ENCODE peak calls at places on chromosomes 6 and 20, in nine cellular contexts. B is upper lobe of left lung, N is HCT116, Y is sigmoid colon, W is K562, R is GM23338, X is breast epithelium, D is transverse colon, P is endothelial cell of umbilical vein. I is an unnamed sample.

GRCh38 chr6:158848441-158848840 is 29.3 kb upstream of the EZR start:
- DNase-seq in B (no peak), P (no peak), W (no peak), D (no peak), X (no peak), R (no peak), Y (no peak), N (no peak), I (no peak)

GRCh38 chr20:1657556-1658334 is at the start of gene SIRPG:
- DNase-seq in P (no peak), X (no peak), Y (no peak), R (no peak), W (no peak), N (no peak), B (no peak), D (no peak), I (no peak)

GRCh38 chr6:68711386-68712000 is 76.4 kb downstream of the ADGRB3 start:
- DNase-seq in R (no peak), B (no peak), N (no peak), W (no peak), X (no peak), P (no peak), Y (no peak), D (no peak), I (no peak)

GRCh38 chr20:47440857-47441773 is 60.6 kb upstream of the NCOA3 start:
- DNase-seq in W (no peak), P (no peak), X (no peak), N (no peak), B (no peak), Y (no peak), D (no peak), R (peak), I (no peak)

GRCh38 chr20:40960521-40960956 is 68.1 kb upstream of the TOP1 start:
- DNase-seq in D (no peak), X (no peak), P (no peak), B (no peak), Y (peak), W (no peak), N (no peak), R (no peak), I (no peak)

GRCh38 chr6:108650781-108651180 is 90.1 kb downstream of the FOXO3 start:
- DNase-seq in X (no peak), N (no peak), P (no peak), W (no peak), B (no peak), D (no peak), R (no peak), Y (no peak), I (no peak)

GRCh38 chr6:18585032-18585573 is 198.0 kb downstream of the RNF144B start:
- DNase-seq in R (no peak), W (peak), X (no peak), Y (no peak), B (peak), D (peak), N (peak), P (peak), I (no peak)

GRCh38 chr6:147202516-147203310 is 1.5 kb upstream of the STXBP5 start:
- DNase-seq in X (peak), B (peak), P (peak), R (peak), Y (peak), W (peak), N (peak), D (peak), I (peak)

GRCh38 chr6:80674669-80675068 is 568.2 kb downstream of the BCKDHB start:
- DNase-seq in X (no peak), N (no peak), W (no peak), Y (no peak), R (no peak), B (no peak), P (no peak), D (no peak), I (no peak)

GRCh38 chr20:61758556-61759200 is 307.0 kb downstream of the TAF4 start:
- DNase-seq in X (peak), R (no peak), D (no peak), N (no peak), Y (peak), W (no peak), B (no peak), P (no peak), I (peak)

GRCh38 chr20:44701116-44701865 is 13.9 kb upstream of the CCN5 start:
- DNase-seq in P (no peak), N (no peak), R (peak), W (no peak), D (no peak), B (no peak), Y (no peak), X (no peak), I (no peak)

GRCh38 chr20:1845701-1846100 is 49.5 kb upstream of the SIRPA start:
- DNase-seq in B (no peak), D (no peak), W (no peak), R (no peak), Y (no peak), X (no peak), N (no peak), P (no peak), I (no peak)

GRCh38 chr20:62860391-62860923 is 1.2 kb downstream of the TCFL5 start:
- DNase-seq in X (peak), W (no peak), P (peak), D (no peak), Y (no peak), B (no peak), R (peak), N (no peak), I (no peak)

GRCh38 chr6:165274611-165275010 is 34.8 kb downstream of the C6orf118 start:
- DNase-seq in D (no peak), P (no peak), R (no peak), B (no peak), N (no peak), W (no peak), Y (no peak), X (no peak), I (no peak)

GRCh38 chr20:61748376-61748775 is 317.3 kb downstream of the TAF4 start:
- DNase-seq in R (no peak), Y (no peak), N (no peak), P (no peak), D (no peak), X (no peak), B (no peak), W (no peak), I (no peak)

GRCh38 chr6:3808759-3809514 is 40.2 kb upstream of the FAM50B start:
- DNase-seq in B (peak), X (no peak), P (peak), Y (peak), R (no peak), D (peak), W (no peak), N (peak), I (no peak)

GRCh38 chr6:37548067-37548674 is 48.5 kb upstream of the CCDC167 start:
- DNase-seq in X (no peak), Y (no peak), R (no peak), W (no peak), P (no peak), D (no peak), N (no peak), B (no peak), I (no peak)

GRCh38 chr20:55057779-55058415 is 582.5 kb downstream of the DOK5 start:
- DNase-seq in R (no peak), X (no peak), Y (no peak), B (no peak), P (no peak), D (peak), N (no peak), W (no peak), I (no peak)

GRCh38 chr20:21391495-21392298 is 5.6 kb downstream of the NKX2-4 start:
- DNase-seq in N (no peak), W (no peak), P (peak), Y (no peak), X (no peak), D (no peak), R (peak), B (no peak), I (no peak)

GRCh38 chr6:128914051-128914450 is 31.1 kb downstream of the LAMA2 start:
- DNase-seq in W (no peak), Y (no peak), P (no peak), R (no peak), X (no peak), B (no peak), D (no peak), N (no peak), I (no peak)

GRCh38 chr6:128456510-128457244 is 63.7 kb downstream of the PTPRK start:
- DNase-seq in Y (no peak), N (no peak), W (no peak), D (no peak), R (no peak), X (no peak), P (no peak), B (no peak), I (no peak)

GRCh38 chr6:43570876-43571441 is 4.9 kb downstream of the XPO5 start:
- DNase-seq in Y (no peak), W (no peak), B (no peak), R (no peak), P (no peak), N (no peak), X (no peak), D (no peak), I (no peak)

GRCh38 chr6:28922841-28923317 is 906 bp downstream of the TRIM27 start:
- DNase-seq in D (peak), P (peak), W (no peak), N (no peak), Y (no peak), X (no peak), B (peak), R (peak), I (no peak)

GRCh38 chr6:12585497-12585958 is 131.0 kb upstream of the PHACTR1 start:
- DNase-seq in Y (no peak), D (no peak), P (peak), N (no peak), B (peak), X (no peak), R (no peak), W (no peak), I (no peak)

GRCh38 chr6:158487495-158487894 is 72.4 kb upstream of the TMEM181 start:
- DNase-seq in N (no peak), X (no peak), Y (no peak), D (no peak), W (no peak), B (no peak), R (no peak), P (no peak), I (no peak)

GRCh38 chr6:125485757-125486156 is 184.0 kb upstream of the HDDC2 start:
- DNase-seq in B (no peak), Y (no peak), X (no peak), R (no peak), W (no peak), N (no peak), P (no peak), D (no peak), I (no peak)

GRCh38 chr20:50838322-50838625 is 43.4 kb downstream of the BCAS4 start:
- DNase-seq in N (no peak), W (no peak), Y (no peak), B (no peak), X (no peak), P (no peak), D (no peak), R (no peak), I (no peak)

DNA sequence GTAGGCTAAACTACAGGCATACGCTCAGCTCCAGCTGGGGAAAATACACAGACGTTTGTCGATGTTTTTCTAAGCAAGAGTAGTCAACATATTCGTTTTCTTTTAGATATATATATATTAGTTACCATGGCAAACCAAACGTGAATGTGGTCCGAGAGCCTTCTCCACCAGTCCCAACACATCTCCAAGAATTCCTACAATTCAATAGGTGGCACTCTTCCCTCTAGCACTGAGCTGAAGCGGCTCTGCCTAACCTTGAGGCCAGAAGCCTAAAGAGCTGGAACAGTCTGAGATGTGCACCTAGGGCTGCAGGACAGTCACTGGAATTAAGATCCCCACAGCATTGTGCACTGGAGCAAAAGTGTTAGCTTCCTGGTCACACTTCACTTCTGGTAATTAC is 70.3 kb upstream of the BEND3 start:
- DNase-seq in W (no peak), Y (no peak), D (no peak), R (peak), N (no peak), P (peak), B (peak), X (no peak), I (no peak)
- TF ChIP-seq CTCF in W (peak), Y (no peak), D (no peak), R (peak), N (peak), P (peak), B (no peak), X (no peak), I (no peak)

GRCh38 chr20:36094497-36094896 is 60.0 kb upstream of the EPB41L1 start:
- DNase-seq in B (no peak), N (no peak), D (peak), X (no peak), Y (no peak), P (peak), R (peak), W (no peak), I (no peak)
- TF ChIP-seq POLR2AphosphoS5 in B (no peak), N (no peak), D (no peak), X (peak), Y (no peak), P (no peak), R (no peak), W (no peak), I (no peak)

GRCh38 chr6:121826156-121826810 is 390.8 kb downstream of the GJA1 start:
- DNase-seq in N (peak), D (no peak), R (no peak), W (no peak), B (no peak), P (peak), X (no peak), Y (no peak), I (no peak)

GRCh38 chr6:121828567-121828966 is 393.1 kb downstream of the GJA1 start:
- DNase-seq in W (no peak), Y (no peak), B (no peak), D (no peak), P (no peak), X (no peak), R (no peak), N (no peak), I (no peak)

GRCh38 chr6:121823437-121823851 is 388.0 kb downstream of the GJA1 start:
- DNase-seq in N (no peak), R (peak), Y (no peak), X (no peak), D (no peak), W (no peak), B (no peak), P (peak), I (no peak)
- TF ChIP-seq CTCF in N (no peak), R (no peak), Y (no peak), X (no peak), D (no peak), W (no peak), B (no peak), P (no peak), I (no peak)

DNA sequence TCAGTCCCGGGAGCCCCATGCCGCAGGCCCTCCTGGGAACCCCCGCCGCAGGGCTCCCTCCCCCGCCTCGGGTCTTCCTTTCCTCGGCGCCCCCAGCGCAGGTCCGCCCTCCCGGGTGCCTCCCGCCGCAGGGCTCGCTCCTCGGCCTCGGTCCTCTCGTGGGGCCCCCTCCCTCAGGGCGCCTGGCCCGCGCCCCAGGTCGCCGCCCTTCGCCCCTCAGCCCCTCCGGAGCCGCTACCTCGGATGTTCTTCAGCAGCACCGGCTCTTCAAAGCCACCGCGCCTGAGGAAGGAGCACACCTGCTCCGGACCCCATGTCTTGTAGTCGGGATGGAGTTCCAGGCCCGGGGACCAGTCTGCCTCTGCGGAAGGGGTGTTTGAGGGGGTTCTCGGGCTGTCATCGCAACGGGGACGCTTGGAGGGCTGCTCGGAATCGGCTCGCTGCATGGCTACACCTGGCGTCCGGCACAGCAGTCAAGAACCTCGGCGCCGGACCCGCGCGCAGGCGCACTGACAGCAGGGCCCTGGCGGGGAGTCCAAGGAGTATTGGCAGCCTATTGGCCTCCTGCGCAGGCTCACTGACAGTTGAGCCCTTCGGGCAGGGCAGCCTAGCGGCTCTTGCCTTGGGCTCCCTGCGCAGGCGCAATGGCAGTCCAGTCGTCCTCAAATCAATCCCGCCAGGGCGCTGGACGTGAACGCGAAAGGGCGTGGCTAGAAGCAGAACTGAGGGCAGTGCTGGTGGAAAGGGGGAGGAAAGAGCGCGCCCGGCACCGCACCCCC is at the start of gene SAMHD1:
- DNase-seq in D (peak), B (peak), R (peak), W (peak), N (peak), X (peak), P (peak), Y (peak), I (peak)
- TF ChIP-seq POLR2AphosphoS5 in D (peak), B (peak), R (peak), W (peak), N (peak), X (peak), P (no peak), Y (peak), I (no peak)

DNA sequence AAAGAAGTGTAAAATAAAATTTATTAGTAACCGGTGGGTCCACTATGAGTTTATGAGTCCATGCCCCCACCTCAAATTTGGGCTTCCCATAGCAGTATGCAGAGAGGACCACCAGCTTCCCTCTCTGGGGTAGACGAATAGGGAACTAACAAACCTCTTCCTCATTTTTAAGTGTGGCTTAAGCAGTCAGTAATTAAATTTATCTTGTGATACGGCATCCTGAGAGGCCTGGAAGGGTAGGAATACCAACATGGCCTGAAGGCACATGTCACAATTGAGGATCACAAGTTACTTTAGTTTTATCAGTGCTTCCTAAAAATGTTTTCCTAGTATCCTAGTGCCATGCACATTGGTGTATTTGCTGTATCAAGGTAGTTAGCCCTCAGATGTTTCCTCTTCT is 239.9 kb downstream of the HIVEP2 start:
- DNase-seq in P (no peak), D (no peak), W (no peak), B (no peak), R (no peak), Y (no peak), X (no peak), N (no peak), I (no peak)
- TF ChIP-seq CTCF in P (no peak), D (no peak), W (no peak), B (no peak), R (no peak), Y (no peak), X (no peak), N (no peak), I (no peak)